ENCODE peak calls at places on chromosomes 5 and 9, in four cellular contexts. H, G, L and P are unnamed samples.

GRCh38 chr5:67770431-67771025 is 445.0 kb upstream of the PIK3R1 start:
- DNase-seq in H (no peak), G (no peak), L (no peak), P (no peak)

GRCh38 chr9:73847536-73847935 is 649.6 kb upstream of the RORB start:
- DNase-seq in H (no peak), G (no peak), L (no peak), P (no peak)

GRCh38 chr5:116577064-116577788 is 2.6 kb upstream of the SEMA6A start:
- DNase-seq in H (no peak), G (no peak), L (no peak), P (peak)

GRCh38 chr5:131379723-131380122 is 115.9 kb downstream of the CDC42SE2 start:
- DNase-seq in H (peak), G (no peak), L (peak), P (peak)

GRCh38 chr9:136213733-136214132 is 8.8 kb upstream of the LHX3 start:
- DNase-seq in H (no peak), G (no peak), L (no peak), P (no peak)

GRCh38 chr5:22852807-22853670 is at the start of gene CDH12:
- DNase-seq in H (no peak), G (peak), L (no peak), P (no peak)

GRCh38 chr9:37302277-37302676 is 120.2 kb upstream of the GRHPR start:
- DNase-seq in H (no peak), G (peak), L (no peak), P (peak)

GRCh38 chr5:71631070-71631469 is 43.9 kb downstream of the MCCC2 start:
- DNase-seq in H (no peak), G (no peak), L (no peak), P (no peak)

GRCh38 chr5:33198816-33199215 is 241.9 kb upstream of the TARS1 start:
- DNase-seq in H (no peak), G (no peak), L (no peak), P (no peak)

GRCh38 chr9:121483049-121483448 is 16.6 kb downstream of the GGTA1 start:
- DNase-seq in H (no peak), G (no peak), L (no peak), P (no peak)

GRCh38 chr9:101566904-101567724 is 27.7 kb downstream of the PPP3R2 start:
- DNase-seq in H (no peak), G (no peak), L (peak), P (peak)

GRCh38 chr9:5869315-5870019 is 21.2 kb upstream of the MLANA start:
- DNase-seq in H (no peak), G (no peak), L (no peak), P (peak)

GRCh38 chr9:125255781-125256391 is 5.7 kb upstream of the GAPVD1 start:
- DNase-seq in H (no peak), G (no peak), L (no peak), P (no peak)

GRCh38 chr9:127388856-127389238 is 8.1 kb upstream of the SLC2A8 start:
- DNase-seq in H (no peak), G (no peak), L (no peak), P (no peak)